ENCODE peak calls at places on chromosome 13, in four cellular contexts. One of them, this sample, is unnamed.

GRCh38 chr13:30639671-30640070 is 22.0 kb downstream of the USPL1 start:
- DNase-seq in neural crest cell: no peak
- DNase-seq in kidney: no peak
- DNase-seq in left ventricle myocardium inferior: no peak
- DNase-seq in this sample: no peak

GRCh38 chr13:110129076-110129475 is 177.9 kb downstream of the COL4A1 start:
- DNase-seq in neural crest cell: no peak
- DNase-seq in left ventricle myocardium inferior: no peak
- DNase-seq in kidney: no peak
- DNase-seq in this sample: no peak

GRCh38 chr13:76764429-76764828 is 121.8 kb downstream of the KCTD12 start:
- DNase-seq in left ventricle myocardium inferior: peak; percentile 67
- DNase-seq in neural crest cell: no peak
- DNase-seq in kidney: peak; percentile 59
- DNase-seq in this sample: peak; percentile 2

GRCh38 chr13:59236979-59237378 is 926.7 kb downstream of the DIAPH3 start:
- DNase-seq in left ventricle myocardium inferior: no peak
- DNase-seq in neural crest cell: no peak
- DNase-seq in kidney: no peak
- DNase-seq in this sample: no peak

GRCh38 chr13:77026783-77027621 is at the start of gene FBXL3:
- DNase-seq in left ventricle myocardium inferior: peak; percentile 88
- DNase-seq in kidney: peak; percentile 95
- DNase-seq in neural crest cell: peak; percentile 65
- DNase-seq in this sample: peak; percentile 82

GRCh38 chr13:110044521-110045200 is 258.3 kb upstream of the IRS2 start:
- DNase-seq in kidney: no peak
- DNase-seq in left ventricle myocardium inferior: no peak
- DNase-seq in neural crest cell: no peak
- DNase-seq in this sample: no peak

GRCh38 chr13:114064516-114065140 is 67.8 kb downstream of the RASA3 start:
- DNase-seq in neural crest cell: peak; percentile 72
- DNase-seq in kidney: peak; percentile 76
- DNase-seq in left ventricle myocardium inferior: peak; percentile 28
- DNase-seq in this sample: no peak

GRCh38 chr13:62049992-62050391 is 634.3 kb upstream of the PCDH20 start:
- DNase-seq in kidney: no peak
- DNase-seq in left ventricle myocardium inferior: no peak
- DNase-seq in neural crest cell: no peak
- DNase-seq in this sample: no peak

GRCh38 chr13:110371550-110372465 is 64.7 kb downstream of the COL4A2 start:
- DNase-seq in neural crest cell: no peak
- DNase-seq in left ventricle myocardium inferior: no peak
- DNase-seq in kidney: no peak
- DNase-seq in this sample: no peak

GRCh38 chr13:74200081-74200480 is 65.9 kb upstream of the KLF12 start:
- DNase-seq in neural crest cell: no peak
- DNase-seq in kidney: no peak
- DNase-seq in left ventricle myocardium inferior: no peak
- DNase-seq in this sample: no peak

GRCh38 chr13:45678282-45678681 is 23.8 kb upstream of the CBY2 start:
- DNase-seq in left ventricle myocardium inferior: no peak
- DNase-seq in kidney: no peak
- DNase-seq in neural crest cell: no peak
- DNase-seq in this sample: no peak

GRCh38 chr13:20714161-20714560 is 10.7 kb downstream of the IL17D start:
- DNase-seq in neural crest cell: no peak
- DNase-seq in kidney: no peak
- DNase-seq in left ventricle myocardium inferior: no peak
- DNase-seq in this sample: no peak

GRCh38 chr13:66477816-66478215 is 752.3 kb downstream of the PCDH9 start:
- DNase-seq in kidney: no peak
- DNase-seq in left ventricle myocardium inferior: no peak
- DNase-seq in neural crest cell: no peak
- DNase-seq in this sample: no peak

GRCh38 chr13:66489586-66489985 is 740.5 kb downstream of the PCDH9 start:
- DNase-seq in left ventricle myocardium inferior: no peak
- DNase-seq in kidney: no peak
- DNase-seq in neural crest cell: no peak
- DNase-seq in this sample: no peak

GRCh38 chr13:66489172-66489571 is 741.0 kb downstream of the PCDH9 start:
- DNase-seq in left ventricle myocardium inferior: no peak
- DNase-seq in neural crest cell: no peak
- DNase-seq in kidney: no peak
- DNase-seq in this sample: no peak

GRCh38 chr13:66483712-66484111 is 746.4 kb downstream of the PCDH9 start:
- DNase-seq in neural crest cell: no peak
- DNase-seq in left ventricle myocardium inferior: no peak
- DNase-seq in kidney: no peak
- DNase-seq in this sample: no peak
- TF ChIP-seq CTCF in neural crest cell: no peak
- TF ChIP-seq CTCF in left ventricle myocardium inferior: no peak
- TF ChIP-seq CTCF in kidney: no peak
- TF ChIP-seq CTCF in this sample: no peak

DNA sequence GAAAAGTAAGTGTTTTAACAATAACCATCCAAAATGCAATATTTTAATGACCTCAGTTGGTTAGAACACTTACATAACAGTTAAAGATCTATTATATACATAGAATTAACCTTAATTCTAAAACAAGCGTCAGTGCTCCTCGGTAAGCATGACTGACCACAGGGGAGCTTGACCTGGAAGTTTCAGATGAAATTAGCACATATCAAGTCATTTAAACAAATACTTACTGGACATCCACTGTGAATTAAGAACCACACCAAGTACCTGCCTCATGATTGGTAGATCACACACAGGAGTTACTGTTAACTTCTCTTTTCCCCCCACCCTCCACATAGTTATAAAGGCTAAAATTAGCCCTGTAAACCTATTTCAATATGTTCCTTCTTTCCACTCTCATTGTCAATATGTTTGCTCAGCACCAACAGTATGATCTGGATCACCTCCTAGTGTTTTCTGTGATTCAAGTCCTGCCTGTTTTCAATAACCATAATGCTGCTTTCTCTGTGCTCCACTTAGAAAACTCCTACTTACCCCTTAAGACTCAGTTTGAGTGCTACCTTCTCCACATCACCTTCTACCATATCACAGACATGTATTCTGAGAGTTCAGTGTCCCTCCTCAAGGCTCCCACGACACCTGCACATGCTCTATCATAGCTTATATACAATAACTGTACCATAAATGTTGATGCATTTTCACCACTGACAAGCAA is 209.0 kb downstream of the VWA8 start:
- DNase-seq in kidney: no peak
- DNase-seq in left ventricle myocardium inferior: no peak
- DNase-seq in neural crest cell: no peak
- DNase-seq in this sample: no peak
- TF ChIP-seq CTCF in kidney: no peak
- TF ChIP-seq CTCF in left ventricle myocardium inferior: no peak
- TF ChIP-seq CTCF in neural crest cell: no peak
- TF ChIP-seq CTCF in this sample: no peak

GRCh38 chr13:93098972-93099371 is 127.6 kb upstream of the GPC6 start:
- DNase-seq in left ventricle myocardium inferior: no peak
- DNase-seq in neural crest cell: no peak
- DNase-seq in kidney: no peak
- DNase-seq in this sample: no peak
- TF ChIP-seq CTCF in left ventricle myocardium inferior: no peak
- TF ChIP-seq CTCF in neural crest cell: no peak
- TF ChIP-seq CTCF in kidney: no peak
- TF ChIP-seq CTCF in this sample: no peak

DNA sequence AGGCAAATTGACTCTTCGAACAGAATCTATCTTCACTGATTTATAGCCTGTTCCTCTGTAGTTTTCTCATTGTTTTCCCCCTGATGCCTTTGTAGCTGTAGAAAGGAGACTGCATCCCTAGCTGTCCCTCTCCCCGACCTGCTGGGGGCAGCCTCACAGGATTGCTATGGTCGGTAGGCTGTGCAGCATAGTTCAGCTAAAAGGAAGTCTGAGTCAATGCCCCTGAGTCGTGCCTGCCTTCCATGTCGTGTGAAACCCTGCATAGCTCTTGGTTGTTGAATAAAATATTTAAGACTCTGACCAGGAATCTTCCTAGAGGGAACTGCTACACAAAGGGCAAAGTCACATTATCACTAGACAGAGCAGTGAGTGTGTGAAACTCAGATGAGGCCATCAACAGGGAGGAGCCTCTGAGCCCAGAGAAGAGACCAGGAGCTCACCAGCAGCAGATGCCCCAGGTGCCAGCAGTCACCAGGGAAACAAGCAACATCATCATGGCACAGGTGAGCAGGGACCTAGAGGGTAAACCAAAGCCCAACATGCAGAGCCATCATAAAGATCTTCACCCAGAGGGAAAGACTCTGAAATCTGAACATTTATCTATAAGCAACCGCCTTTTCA is 108.4 kb upstream of the NBEA start:
- DNase-seq in left ventricle myocardium inferior: no peak
- DNase-seq in kidney: no peak
- DNase-seq in neural crest cell: no peak
- DNase-seq in this sample: no peak
- TF ChIP-seq CTCF in left ventricle myocardium inferior: no peak
- TF ChIP-seq CTCF in kidney: no peak
- TF ChIP-seq CTCF in neural crest cell: no peak
- TF ChIP-seq CTCF in this sample: no peak

DNA sequence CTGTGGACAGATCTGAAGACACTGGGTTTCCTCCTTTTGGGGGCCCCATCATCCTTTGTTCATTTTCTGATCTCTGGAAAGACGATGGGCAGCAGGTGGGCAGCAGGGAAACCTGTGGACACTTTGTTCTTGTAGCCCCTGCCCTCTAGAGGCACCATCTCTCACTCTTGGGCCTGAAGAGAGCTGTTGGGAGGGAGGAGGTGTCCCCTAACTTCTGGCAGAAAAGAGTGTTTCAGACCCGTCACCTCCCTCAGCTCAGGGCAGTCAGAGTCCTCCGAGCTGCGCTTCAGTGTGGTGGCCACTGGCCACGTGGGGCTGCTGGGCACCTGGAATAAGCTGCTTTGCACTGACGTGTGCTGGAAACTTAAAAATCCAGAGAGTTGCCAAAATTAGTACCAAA is 26.9 kb upstream of the RNF17 start:
- DNase-seq in neural crest cell: no peak
- DNase-seq in kidney: no peak
- DNase-seq in left ventricle myocardium inferior: no peak
- DNase-seq in this sample: no peak
- TF ChIP-seq CTCF in neural crest cell: no peak
- TF ChIP-seq CTCF in kidney: no peak
- TF ChIP-seq CTCF in left ventricle myocardium inferior: no peak
- TF ChIP-seq CTCF in this sample: no peak

GRCh38 chr13:94661396-94661795 is 50.9 kb downstream of the SOX21 start:
- DNase-seq in neural crest cell: no peak
- DNase-seq in kidney: no peak
- DNase-seq in left ventricle myocardium inferior: no peak
- DNase-seq in this sample: no peak

GRCh38 chr13:94658926-94659649 is 53.3 kb downstream of the SOX21 start:
- DNase-seq in neural crest cell: no peak
- DNase-seq in kidney: no peak
- DNase-seq in left ventricle myocardium inferior: no peak
- DNase-seq in this sample: no peak

GRCh38 chr13:94660695-94661324 is 51.5 kb downstream of the SOX21 start:
- DNase-seq in kidney: no peak
- DNase-seq in left ventricle myocardium inferior: no peak
- DNase-seq in neural crest cell: peak; percentile 12
- DNase-seq in this sample: no peak

GRCh38 chr13:94657167-94657566 is 55.2 kb downstream of the SOX21 start:
- DNase-seq in left ventricle myocardium inferior: no peak
- DNase-seq in kidney: no peak
- DNase-seq in neural crest cell: no peak
- DNase-seq in this sample: no peak

DNA sequence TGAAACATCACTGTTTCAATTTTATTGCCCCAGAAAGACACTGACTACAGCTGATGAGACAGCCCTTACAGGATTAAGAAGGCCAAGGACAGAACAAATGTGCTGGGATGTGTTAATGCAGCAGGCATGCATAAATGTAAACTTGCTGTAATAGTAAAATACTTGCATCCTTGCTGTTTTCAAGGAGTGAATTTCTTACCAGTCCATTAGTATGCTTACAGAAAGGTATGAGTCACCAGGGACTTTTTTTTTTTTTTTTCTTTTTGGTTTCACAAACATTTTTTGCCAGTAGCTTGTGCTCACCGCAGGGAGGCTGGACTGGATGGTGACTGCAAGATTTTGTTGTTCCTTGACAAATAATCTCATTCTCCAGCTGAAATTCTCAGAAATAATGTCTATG is 55.1 kb downstream of the GPR180 start:
- DNase-seq in left ventricle myocardium inferior: no peak
- DNase-seq in kidney: no peak
- DNase-seq in neural crest cell: no peak
- DNase-seq in this sample: no peak
- TF ChIP-seq CTCF in left ventricle myocardium inferior: no peak
- TF ChIP-seq CTCF in kidney: no peak
- TF ChIP-seq CTCF in neural crest cell: no peak
- TF ChIP-seq CTCF in this sample: no peak